ENCODE peak calls at places on chromosome 10, in seven cellular contexts. One of them, this sample, is unnamed.

GRCh38 chr10:60239228-60239627 is 150.4 kb downstream of the ANK3 start:
- DNase-seq in DMS79 treated with DMSO at 0.1 percent for 48 hours: no peak
- DNase-seq in stimulated activated CD4-positive, alpha-beta T cell treated with anti-CD3 and anti-CD28 coated beads, Interleukin-1b, Interleukin-23, amount 100 ng/mL, for 1 hour: no peak
- DNase-seq in kidney tubule cell: no peak
- DNase-seq in NCI-H1092 treated with DMSO at 0.1 percent for 48 hours: no peak
- DNase-seq in fibroblast of the conjunctiva: no peak
- DNase-seq in iPS-NIHi11: no peak
- DNase-seq in this sample: no peak

GRCh38 chr10:120460776-120461175 is 3.7 kb downstream of the PLPP4 start:
- DNase-seq in DMS79 treated with DMSO at 0.1 percent for 48 hours: no peak
- DNase-seq in stimulated activated CD4-positive, alpha-beta T cell treated with anti-CD3 and anti-CD28 coated beads, Interleukin-1b, Interleukin-23, amount 100 ng/mL, for 1 hour: no peak
- DNase-seq in kidney tubule cell: peak
- DNase-seq in NCI-H1092 treated with DMSO at 0.1 percent for 48 hours: no peak
- DNase-seq in fibroblast of the conjunctiva: peak
- DNase-seq in iPS-NIHi11: no peak
- DNase-seq in this sample: no peak

GRCh38 chr10:36023939-36024338 is 381.8 kb upstream of the FZD8 start:
- DNase-seq in DMS79 treated with DMSO at 0.1 percent for 48 hours: no peak
- DNase-seq in stimulated activated CD4-positive, alpha-beta T cell treated with anti-CD3 and anti-CD28 coated beads, Interleukin-1b, Interleukin-23, amount 100 ng/mL, for 1 hour: no peak
- DNase-seq in kidney tubule cell: peak
- DNase-seq in NCI-H1092 treated with DMSO at 0.1 percent for 48 hours: no peak
- DNase-seq in fibroblast of the conjunctiva: no peak
- DNase-seq in iPS-NIHi11: no peak
- DNase-seq in this sample: peak

GRCh38 chr10:117175215-117175900 is 21.9 kb upstream of the KCNK18 start:
- DNase-seq in DMS79 treated with DMSO at 0.1 percent for 48 hours: no peak
- DNase-seq in stimulated activated CD4-positive, alpha-beta T cell treated with anti-CD3 and anti-CD28 coated beads, Interleukin-1b, Interleukin-23, amount 100 ng/mL, for 1 hour: peak
- DNase-seq in kidney tubule cell: no peak
- DNase-seq in NCI-H1092 treated with DMSO at 0.1 percent for 48 hours: peak
- DNase-seq in fibroblast of the conjunctiva: no peak
- DNase-seq in iPS-NIHi11: peak
- DNase-seq in this sample: peak

GRCh38 chr10:8056891-8057331 is 2.4 kb downstream of the GATA3 start:
- DNase-seq in DMS79 treated with DMSO at 0.1 percent for 48 hours: no peak
- DNase-seq in stimulated activated CD4-positive, alpha-beta T cell treated with anti-CD3 and anti-CD28 coated beads, Interleukin-1b, Interleukin-23, amount 100 ng/mL, for 1 hour: no peak
- DNase-seq in kidney tubule cell: no peak
- DNase-seq in NCI-H1092 treated with DMSO at 0.1 percent for 48 hours: no peak
- DNase-seq in fibroblast of the conjunctiva: no peak
- DNase-seq in iPS-NIHi11: no peak
- DNase-seq in this sample: no peak

GRCh38 chr10:5395168-5395567 is 9.5 kb downstream of the TUBAL3 start:
- DNase-seq in DMS79 treated with DMSO at 0.1 percent for 48 hours: no peak
- DNase-seq in stimulated activated CD4-positive, alpha-beta T cell treated with anti-CD3 and anti-CD28 coated beads, Interleukin-1b, Interleukin-23, amount 100 ng/mL, for 1 hour: no peak
- DNase-seq in kidney tubule cell: no peak
- DNase-seq in NCI-H1092 treated with DMSO at 0.1 percent for 48 hours: no peak
- DNase-seq in fibroblast of the conjunctiva: no peak
- DNase-seq in iPS-NIHi11: no peak
- DNase-seq in this sample: no peak

GRCh38 chr10:17793041-17793440 is 16.1 kb upstream of the MRC1 start:
- DNase-seq in DMS79 treated with DMSO at 0.1 percent for 48 hours: no peak
- DNase-seq in stimulated activated CD4-positive, alpha-beta T cell treated with anti-CD3 and anti-CD28 coated beads, Interleukin-1b, Interleukin-23, amount 100 ng/mL, for 1 hour: no peak
- DNase-seq in kidney tubule cell: no peak
- DNase-seq in NCI-H1092 treated with DMSO at 0.1 percent for 48 hours: no peak
- DNase-seq in fibroblast of the conjunctiva: no peak
- DNase-seq in iPS-NIHi11: no peak
- DNase-seq in this sample: no peak

GRCh38 chr10:1933215-1933614 is 195.9 kb upstream of the ADARB2 start:
- DNase-seq in DMS79 treated with DMSO at 0.1 percent for 48 hours: no peak
- DNase-seq in stimulated activated CD4-positive, alpha-beta T cell treated with anti-CD3 and anti-CD28 coated beads, Interleukin-1b, Interleukin-23, amount 100 ng/mL, for 1 hour: no peak
- DNase-seq in kidney tubule cell: no peak
- DNase-seq in NCI-H1092 treated with DMSO at 0.1 percent for 48 hours: no peak
- DNase-seq in fibroblast of the conjunctiva: no peak
- DNase-seq in iPS-NIHi11: no peak
- DNase-seq in this sample: no peak

GRCh38 chr10:113626809-113627370 is 37.0 kb downstream of the NRAP start:
- DNase-seq in DMS79 treated with DMSO at 0.1 percent for 48 hours: no peak
- DNase-seq in stimulated activated CD4-positive, alpha-beta T cell treated with anti-CD3 and anti-CD28 coated beads, Interleukin-1b, Interleukin-23, amount 100 ng/mL, for 1 hour: no peak
- DNase-seq in kidney tubule cell: no peak
- DNase-seq in NCI-H1092 treated with DMSO at 0.1 percent for 48 hours: no peak
- DNase-seq in fibroblast of the conjunctiva: no peak
- DNase-seq in iPS-NIHi11: no peak
- DNase-seq in this sample: no peak

GRCh38 chr10:47254611-47255010 is 45.4 kb upstream of the GDF10 start:
- DNase-seq in DMS79 treated with DMSO at 0.1 percent for 48 hours: no peak
- DNase-seq in stimulated activated CD4-positive, alpha-beta T cell treated with anti-CD3 and anti-CD28 coated beads, Interleukin-1b, Interleukin-23, amount 100 ng/mL, for 1 hour: no peak
- DNase-seq in kidney tubule cell: no peak
- DNase-seq in NCI-H1092 treated with DMSO at 0.1 percent for 48 hours: no peak
- DNase-seq in fibroblast of the conjunctiva: no peak
- DNase-seq in iPS-NIHi11: no peak
- DNase-seq in this sample: no peak

GRCh38 chr10:32713560-32713959 is 244.5 kb downstream of the ITGB1 start:
- DNase-seq in DMS79 treated with DMSO at 0.1 percent for 48 hours: no peak
- DNase-seq in stimulated activated CD4-positive, alpha-beta T cell treated with anti-CD3 and anti-CD28 coated beads, Interleukin-1b, Interleukin-23, amount 100 ng/mL, for 1 hour: no peak
- DNase-seq in kidney tubule cell: no peak
- DNase-seq in NCI-H1092 treated with DMSO at 0.1 percent for 48 hours: no peak
- DNase-seq in fibroblast of the conjunctiva: no peak
- DNase-seq in iPS-NIHi11: no peak
- DNase-seq in this sample: no peak

GRCh38 chr10:119153041-119153440 is 12.5 kb downstream of the SFXN4 start:
- DNase-seq in DMS79 treated with DMSO at 0.1 percent for 48 hours: no peak
- DNase-seq in stimulated activated CD4-positive, alpha-beta T cell treated with anti-CD3 and anti-CD28 coated beads, Interleukin-1b, Interleukin-23, amount 100 ng/mL, for 1 hour: no peak
- DNase-seq in kidney tubule cell: no peak
- DNase-seq in NCI-H1092 treated with DMSO at 0.1 percent for 48 hours: no peak
- DNase-seq in fibroblast of the conjunctiva: no peak
- DNase-seq in iPS-NIHi11: no peak
- DNase-seq in this sample: no peak

GRCh38 chr10:77875730-77876129 is 50.8 kb downstream of the DLG5 start:
- DNase-seq in DMS79 treated with DMSO at 0.1 percent for 48 hours: no peak
- DNase-seq in stimulated activated CD4-positive, alpha-beta T cell treated with anti-CD3 and anti-CD28 coated beads, Interleukin-1b, Interleukin-23, amount 100 ng/mL, for 1 hour: no peak
- DNase-seq in kidney tubule cell: no peak
- DNase-seq in NCI-H1092 treated with DMSO at 0.1 percent for 48 hours: no peak
- DNase-seq in fibroblast of the conjunctiva: no peak
- DNase-seq in iPS-NIHi11: no peak
- DNase-seq in this sample: no peak

GRCh38 chr10:86316274-86316835 is 50.2 kb downstream of the GRID1 start:
- DNase-seq in DMS79 treated with DMSO at 0.1 percent for 48 hours: no peak
- DNase-seq in stimulated activated CD4-positive, alpha-beta T cell treated with anti-CD3 and anti-CD28 coated beads, Interleukin-1b, Interleukin-23, amount 100 ng/mL, for 1 hour: no peak
- DNase-seq in kidney tubule cell: no peak
- DNase-seq in NCI-H1092 treated with DMSO at 0.1 percent for 48 hours: no peak
- DNase-seq in fibroblast of the conjunctiva: no peak
- DNase-seq in iPS-NIHi11: no peak
- DNase-seq in this sample: no peak

GRCh38 chr10:93206652-93207051 is 133.0 kb downstream of the CYP26A1 start:
- DNase-seq in DMS79 treated with DMSO at 0.1 percent for 48 hours: no peak
- DNase-seq in stimulated activated CD4-positive, alpha-beta T cell treated with anti-CD3 and anti-CD28 coated beads, Interleukin-1b, Interleukin-23, amount 100 ng/mL, for 1 hour: no peak
- DNase-seq in kidney tubule cell: no peak
- DNase-seq in NCI-H1092 treated with DMSO at 0.1 percent for 48 hours: no peak
- DNase-seq in fibroblast of the conjunctiva: no peak
- DNase-seq in iPS-NIHi11: peak
- DNase-seq in this sample: no peak

This sample was measured in NCI-H345.